ENCODE peak calls at places on chromosome 3, in nine cellular contexts. O is effector memory CD8-positive, alpha-beta T cell; R is naive thymus-derived CD4-positive, alpha-beta T cell; T is right cardiac atrium; K is Right ventricle myocardium superior; G is lower lobe of right lung; C is central memory CD8-positive, alpha-beta T cell; W is gastroesophageal sphincter; H is PC-3. A is an unnamed sample.

GRCh38 chr3:103126111-103126510 is 691.3 kb downstream of the ZPLD1 start:
- ATAC-seq in T (no peak), W (no peak), O (no peak), R (no peak), K (no peak), C (no peak), G (no peak), H (no peak), A (no peak)

GRCh38 chr3:152256829-152257228 is 11.9 kb upstream of the MBNL1 start:
- ATAC-seq in O (peak), K (no peak), C (peak), W (no peak), R (no peak), T (no peak), H (no peak), G (no peak), A (peak)

GRCh38 chr3:146020969-146021368 is 140.0 kb downstream of the PLOD2 start:
- ATAC-seq in R (no peak), T (no peak), K (no peak), W (no peak), G (no peak), O (no peak), H (no peak), C (no peak), A (no peak)

GRCh38 chr3:177610677-177611654 is 413.7 kb upstream of the TBL1XR1 start:
- ATAC-seq in G (no peak), C (no peak), T (no peak), O (no peak), W (no peak), R (no peak), H (peak), K (no peak), A (no peak)

GRCh38 chr3:15982243-15982642 is 184.5 kb upstream of the ANKRD28 start:
- ATAC-seq in T (no peak), R (no peak), C (no peak), G (no peak), O (no peak), K (peak), H (peak), W (no peak), A (no peak)

GRCh38 chr3:33417051-33417673 is 23.0 kb downstream of the UBP1 start:
- ATAC-seq in H (peak), O (no peak), W (no peak), G (no peak), C (no peak), R (no peak), K (no peak), T (no peak), A (peak)

GRCh38 chr3:196547067-196547466 is 21.3 kb downstream of the WDR53 start:
- ATAC-seq in K (no peak), H (no peak), R (no peak), O (no peak), T (no peak), W (no peak), G (no peak), C (no peak), A (no peak)

GRCh38 chr3:152445227-152445626 is 176.5 kb downstream of the MBNL1 start:
- ATAC-seq in O (no peak), T (no peak), R (no peak), H (no peak), G (peak), K (peak), C (no peak), W (no peak), A (peak)

GRCh38 chr3:187802928-187803259 is 57.6 kb upstream of the BCL6 start:
- ATAC-seq in R (peak), H (no peak), K (no peak), W (no peak), G (no peak), O (peak), T (no peak), C (peak), A (peak)

GRCh38 chr3:126496894-126497850 is 20.4 kb downstream of the UROC1 start:
- ATAC-seq in H (no peak), W (no peak), K (no peak), C (no peak), T (no peak), O (no peak), R (no peak), G (no peak), A (no peak)

GRCh38 chr3:63477494-63478129 is 174.9 kb upstream of the SNTN start:
- ATAC-seq in K (no peak), W (no peak), R (no peak), T (no peak), O (no peak), G (no peak), C (no peak), H (no peak), A (no peak)

A was measured in activated T-helper 17 cell treated with anti-CD3 and anti-CD28 coated beads, Interleukin-2, amount 50 U/mL, for 72 hours.